ENCODE peak calls at places on chromosomes 1 and 21, in six cellular contexts. E is hepatocyte, C is cardiac muscle cell, X is thoracic aorta, U is AG10803, O is progenitor cell of endocrine pancreas. N is an unnamed sample.

GRCh38 chr21:28899744-28900143 is 92.9 kb downstream of the LTN1 start:
- DNase-seq in C (peak), U (peak), E (no peak), X (no peak), O (no peak), N (no peak)

GRCh38 chr1:162366671-162367070 is 10.0 kb downstream of the SPATA46 start:
- DNase-seq in C (no peak), E (no peak), X (no peak), O (no peak), U (no peak), N (no peak)

GRCh38 chr1:177650947-177651346 is 318.9 kb downstream of the SEC16B start:
- DNase-seq in C (no peak), U (no peak), X (no peak), O (no peak), E (no peak), N (no peak)

GRCh38 chr1:96416690-96417444 is 304.7 kb upstream of the PTBP2 start:
- DNase-seq in C (peak), U (no peak), E (no peak), X (no peak), O (no peak), N (no peak)

GRCh38 chr1:43439121-43439581 is 14.6 kb downstream of the HYI start:
- DNase-seq in O (no peak), C (no peak), E (no peak), U (no peak), X (no peak), N (peak)

GRCh38 chr1:76053021-76053420 is 21.5 kb upstream of the ST6GALNAC3 start:
- DNase-seq in E (peak), O (no peak), X (no peak), C (no peak), U (no peak), N (no peak)

GRCh38 chr1:160161965-160162705 is 10.7 kb downstream of the ATP1A4 start:
- DNase-seq in X (no peak), U (peak), E (no peak), C (peak), O (no peak), N (no peak)

GRCh38 chr21:39373634-39374033 is 24.7 kb upstream of the HMGN1 start:
- DNase-seq in U (peak), C (peak), E (peak), O (no peak), X (no peak), N (no peak)

GRCh38 chr1:154327466-154328317 is 2.4 kb downstream of the ATP8B2 start:
- DNase-seq in X (no peak), E (no peak), O (no peak), U (no peak), C (no peak), N (no peak)

GRCh38 chr1:181061891-181062777 is 26.4 kb upstream of the IER5 start:
- DNase-seq in O (no peak), E (no peak), U (peak), C (no peak), X (no peak), N (peak)

GRCh38 chr1:115624859-115625258 is 16.9 kb upstream of the VANGL1 start:
- DNase-seq in C (peak), X (no peak), E (no peak), U (peak), O (no peak), N (no peak)

GRCh38 chr1:150560011-150560438 is 10.8 kb downstream of the ADAMTSL4 start:
- DNase-seq in E (peak), O (peak), U (peak), X (peak), C (peak), N (peak)

GRCh38 chr21:46183910-46184624 is at the start of gene SPATC1L:
- DNase-seq in O (no peak), U (peak), C (peak), X (no peak), E (peak), N (peak)

GRCh38 chr1:76824106-76824505 is 43.2 kb upstream of the ST6GALNAC5 start:
- DNase-seq in O (no peak), X (no peak), E (no peak), U (no peak), C (no peak), N (no peak)

GRCh38 chr1:13224480-13225060 is 1.4 kb downstream of the PRAMEF18 start:
- DNase-seq in U (no peak), C (no peak), E (no peak), X (no peak), O (peak), N (no peak)

GRCh38 chr1:93150729-93151128 is 29.5 kb downstream of the TMED5 start:
- DNase-seq in O (no peak), E (no peak), C (no peak), X (no peak), U (no peak), N (no peak)

GRCh38 chr1:24993871-24994270 is 63.8 kb upstream of the RUNX3 start:
- DNase-seq in E (no peak), O (no peak), C (no peak), X (no peak), U (no peak), N (no peak)

GRCh38 chr1:221268295-221268694 is 389.1 kb downstream of the HLX start:
- DNase-seq in U (peak), X (no peak), C (peak), E (no peak), O (no peak), N (no peak)

GRCh38 chr1:91018006-91018405 is 3.8 kb downstream of the ZNF644 start:
- DNase-seq in E (no peak), X (no peak), U (peak), O (no peak), C (peak), N (no peak)

GRCh38 chr1:100774370-100774769 is 54.8 kb downstream of the VCAM1 start:
- DNase-seq in O (no peak), U (no peak), C (no peak), E (no peak), X (no peak), N (no peak)

DNA sequence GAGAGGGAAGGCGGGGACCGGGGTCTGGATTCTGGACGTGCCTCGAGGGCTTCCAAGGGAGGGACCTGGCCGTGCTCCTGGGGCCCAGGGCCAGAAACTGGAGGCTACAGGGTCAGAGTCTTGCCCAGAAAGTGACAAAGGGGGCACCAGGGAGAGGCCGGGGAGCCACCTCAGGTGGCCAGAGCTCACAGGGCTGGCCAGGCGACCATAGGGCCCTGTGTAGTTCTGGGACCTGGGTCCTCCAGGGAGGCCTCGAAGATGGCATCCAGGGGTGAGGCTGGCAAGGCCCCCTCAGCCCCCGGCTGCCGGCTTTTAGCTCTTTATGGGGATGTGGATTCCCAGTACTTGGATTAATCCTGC is 14.3 kb upstream of the LRRC3 start:
- DNase-seq in X (no peak), C (no peak), O (no peak), U (no peak), E (no peak), N (no peak)
- TF ChIP-seq CTCF in X (no peak), C (no peak), O (no peak), U (no peak), E (no peak), N (no peak)

GRCh38 chr1:182913401-182913800 is 39.6 kb downstream of the SHCBP1L start:
- DNase-seq in U (no peak), O (no peak), E (no peak), C (no peak), X (no peak), N (no peak)

GRCh38 chr1:182909578-182909977 is 43.4 kb downstream of the SHCBP1L start:
- DNase-seq in C (no peak), E (peak), O (no peak), X (no peak), U (no peak), N (no peak)

GRCh38 chr1:182905321-182905720 is 47.6 kb downstream of the SHCBP1L start:
- DNase-seq in E (no peak), X (no peak), U (no peak), C (no peak), O (no peak), N (no peak)

GRCh38 chr1:182910143-182910542 is 42.8 kb downstream of the SHCBP1L start:
- DNase-seq in C (no peak), U (no peak), E (no peak), X (no peak), O (no peak), N (no peak)
- TF ChIP-seq CTCF in C (no peak), U (no peak), E (no peak), X (no peak), O (no peak), N (no peak)

GRCh38 chr1:201149400-201149799 is 4.9 kb downstream of the TMEM9 start:
- DNase-seq in X (no peak), U (peak), E (peak), O (no peak), C (peak), N (no peak)
- TF ChIP-seq CTCF in X (no peak), U (peak), E (peak), O (peak), C (peak), N (no peak)

GRCh38 chr1:192610114-192610958 is 25.6 kb upstream of the RGS13 start:
- DNase-seq in E (peak), U (peak), C (peak), X (no peak), O (no peak), N (no peak)
- TF ChIP-seq CTCF in E (peak), U (peak), C (peak), X (peak), O (peak), N (peak)